ENCODE peak calls at places on chromosomes 13 and 19, in six cellular contexts. X is brain microvascular endothelial cell, A is adrenal gland, S is fibroblast of lung, K is GM06990, T is ascending aorta. F is an unnamed sample.

GRCh38 chr19:18153555-18154134 is 682 bp downstream of the PIK3R2 start:
- DNase-seq in X (no peak), A (no peak), S (no peak), K (no peak), T (no peak), F (no peak)

GRCh38 chr13:63288576-63288975 is 1872.9 kb upstream of the PCDH20 start:
- DNase-seq in X (no peak), A (no peak), S (peak; percentile 56), K (no peak), T (no peak), F (no peak)

GRCh38 chr19:4454952-4455738 is 2.4 kb downstream of the UBXN6 start:
- DNase-seq in X (peak; percentile 39), A (peak; percentile 92), S (peak; percentile 71), K (no peak), T (no peak), F (no peak)

GRCh38 chr13:39599842-39600241 is 3.2 kb downstream of the LHFPL6 start:
- DNase-seq in X (no peak), A (no peak), S (peak; percentile 69), K (no peak), T (no peak), F (no peak)

GRCh38 chr19:6060600-6061391 is 49.5 kb downstream of the RFX2 start:
- DNase-seq in X (no peak), A (peak; percentile 56), S (no peak), K (no peak), T (no peak), F (no peak)

GRCh38 chr13:73618275-73618865 is 515.8 kb downstream of the KLF12 start:
- DNase-seq in X (no peak), A (no peak), S (no peak), K (no peak), T (no peak), F (no peak)

GRCh38 chr19:13018037-13018914 is 23.0 kb downstream of the NFIX start:
- DNase-seq in X (no peak), A (peak; percentile 78), S (peak; percentile 60), K (no peak), T (no peak), F (no peak)

GRCh38 chr13:65808061-65808460 is 1422.1 kb downstream of the PCDH9 start:
- DNase-seq in X (peak; percentile 5), A (no peak), S (peak; percentile 42), K (no peak), T (no peak), F (no peak)

GRCh38 chr13:114059946-114060860 is 72.2 kb downstream of the RASA3 start:
- DNase-seq in X (no peak), A (no peak), S (no peak), K (no peak), T (no peak), F (no peak)

GRCh38 chr13:43905435-43906031 is 25.8 kb downstream of the LACC1 start:
- DNase-seq in X (peak; percentile 60), A (peak; percentile 17), S (peak; percentile 85), K (no peak), T (no peak), F (peak; percentile 35)

GRCh38 chr13:42575938-42576337 is 2.0 kb downstream of the TNFSF11 start:
- DNase-seq in X (no peak), A (no peak), S (no peak), K (no peak), T (no peak), F (no peak)

GRCh38 chr13:25977216-25977615 is 74.6 kb downstream of the SHISA2 start:
- DNase-seq in X (no peak), A (no peak), S (no peak), K (no peak), T (no peak), F (no peak)

GRCh38 chr13:96967248-96967745 is 27.0 kb downstream of the OXGR1 start:
- DNase-seq in X (no peak), A (no peak), S (no peak), K (no peak), T (no peak), F (no peak)

DNA sequence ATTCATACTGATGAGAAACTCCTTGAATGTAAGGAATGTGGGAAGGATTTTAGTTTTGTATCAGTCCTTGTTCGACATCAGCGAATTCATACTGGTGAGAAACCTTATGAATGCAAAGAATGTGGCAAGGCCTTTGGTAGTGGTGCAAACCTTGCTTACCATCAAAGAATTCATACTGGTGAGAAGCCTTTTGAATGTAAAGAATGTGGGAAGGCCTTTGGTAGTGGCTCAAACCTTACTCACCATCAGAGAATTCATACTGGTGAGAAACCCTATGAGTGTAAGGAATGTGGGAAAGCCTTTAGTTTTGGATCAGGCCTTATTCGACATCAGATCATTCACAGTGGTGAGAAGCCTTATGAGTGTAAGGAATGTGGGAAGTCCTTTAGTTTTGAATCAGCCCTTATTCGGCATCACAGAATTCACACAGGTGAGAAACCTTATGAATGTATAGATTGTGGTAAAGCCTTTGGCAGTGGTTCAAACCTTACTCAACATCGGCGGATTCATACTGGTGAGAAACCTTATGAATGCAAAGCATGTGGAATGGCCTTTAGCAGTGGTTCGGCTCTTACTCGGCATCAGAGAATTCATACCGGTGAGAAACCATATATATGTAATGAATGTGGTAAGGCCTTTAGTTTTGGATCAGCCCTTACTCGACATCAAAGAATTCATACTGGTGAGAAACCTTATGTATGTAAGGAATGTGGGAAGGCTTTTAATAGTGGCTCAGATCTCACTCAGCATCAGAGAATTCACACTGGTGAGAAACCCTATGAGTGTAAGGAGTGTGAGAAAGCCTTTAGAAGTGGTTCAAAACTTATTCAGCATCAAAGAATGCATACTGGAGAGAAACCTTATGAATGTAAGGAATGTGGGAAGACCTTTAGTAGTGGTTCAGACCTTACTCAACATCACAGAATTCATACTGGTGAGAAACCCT is 26.6 kb downstream of the ZNF345 start:
- DNase-seq in X (no peak), A (no peak), S (peak; percentile 5), K (no peak), T (no peak), F (no peak)
- H3K4me3 ChIP-seq in X (no peak overlapping the region), A (no peak overlapping the region), S (no peak overlapping the region), K (no peak overlapping the region), T (no peak overlapping the region), F (no peak overlapping the region)

DNA sequence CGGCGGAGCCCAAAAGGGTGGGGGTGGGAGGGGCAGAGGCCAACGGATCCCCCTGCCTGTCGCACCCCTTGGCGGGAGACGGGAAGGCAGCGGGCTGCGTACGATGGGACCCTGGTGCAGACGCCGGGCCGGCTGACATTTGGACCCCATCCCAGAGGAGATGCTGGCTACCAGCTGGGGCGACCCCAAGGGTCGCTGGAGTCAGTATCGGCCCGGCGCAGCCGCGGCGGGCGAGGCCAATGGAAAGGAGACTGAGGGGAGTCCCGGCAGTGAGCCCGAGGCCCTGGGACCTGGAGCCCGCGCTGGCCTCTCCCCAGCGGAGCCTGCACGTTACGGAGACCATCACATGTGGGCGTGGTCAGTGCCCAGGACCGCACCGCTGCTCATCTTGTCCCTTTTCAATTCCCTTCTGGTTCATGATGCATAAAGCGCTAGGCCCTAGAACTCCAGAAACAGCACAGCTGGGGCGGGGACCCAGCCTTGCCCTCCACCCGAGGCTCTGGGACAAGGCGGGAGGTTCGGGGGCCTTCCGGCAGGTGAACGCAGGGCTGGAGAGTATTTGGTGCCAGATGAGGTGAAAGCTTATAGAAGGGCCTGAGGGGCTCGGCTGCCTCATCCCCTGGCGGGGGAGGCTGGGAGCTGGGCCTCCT is 8.0 kb downstream of the C19orf25 start:
- DNase-seq in X (no peak), A (no peak), S (no peak), K (peak; percentile 34), T (no peak), F (no peak)
- H3K4me3 ChIP-seq in X (no peak overlapping the region), A (no peak overlapping the region), S (no peak overlapping the region), K (peak overlapping the region; percentile 31), T (peak overlapping the region; percentile 23), F (peak overlapping the region; percentile 10)

DNA sequence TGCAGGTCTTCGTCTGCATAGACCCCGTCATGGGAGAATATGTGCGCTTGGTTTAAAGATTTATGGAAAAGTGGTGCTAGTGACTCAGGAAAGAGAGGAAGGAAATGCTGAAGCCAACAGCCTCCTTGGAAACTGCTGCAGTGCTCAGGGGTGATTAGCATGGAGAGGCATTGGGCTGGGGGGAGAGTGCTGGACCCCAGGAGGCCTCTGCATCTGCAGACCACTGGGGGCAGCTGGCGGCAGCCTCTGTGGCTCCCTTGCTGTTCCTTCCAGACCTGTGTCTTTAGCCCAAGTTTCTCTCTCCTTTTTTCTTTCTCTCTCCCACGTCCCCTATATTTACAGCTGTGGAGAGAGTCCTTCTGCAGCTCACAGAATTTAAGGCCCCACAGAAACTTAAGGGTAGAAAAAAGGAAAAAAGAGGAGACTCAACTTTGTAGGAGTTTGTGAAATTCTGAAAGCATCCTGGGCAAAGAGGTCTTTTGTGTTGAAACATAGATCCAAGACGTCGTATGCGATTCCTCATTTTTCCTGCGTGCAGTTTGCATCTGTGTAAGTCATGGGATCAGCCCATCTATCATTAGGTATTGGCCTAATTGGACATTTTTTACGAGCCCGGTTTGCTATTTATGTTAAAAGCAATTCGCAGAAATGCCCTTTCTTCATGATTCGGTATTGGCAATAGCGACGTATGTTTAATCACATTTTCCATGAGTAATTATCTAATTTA is 116.2 kb upstream of the ZNF536 start:
- DNase-seq in X (no peak), A (no peak), S (no peak), K (no peak), T (no peak), F (no peak)
- H3K4me3 ChIP-seq in X (no peak overlapping the region), A (no peak overlapping the region), S (no peak overlapping the region), K (no peak overlapping the region), T (no peak overlapping the region), F (peak overlapping the region; percentile 5)

GRCh38 chr19:48614436-48615144 is at the start of gene FAM83E:
- DNase-seq in X (no peak), A (no peak), S (no peak), K (no peak), T (no peak), F (no peak)
- H3K4me3 ChIP-seq in X (no peak within 1 kb of the TSS), A (no peak within 1 kb of the TSS), S (no peak within 1 kb of the TSS), K (no peak within 1 kb of the TSS), T (no peak within 1 kb of the TSS), F (no peak within 1 kb of the TSS)

DNA sequence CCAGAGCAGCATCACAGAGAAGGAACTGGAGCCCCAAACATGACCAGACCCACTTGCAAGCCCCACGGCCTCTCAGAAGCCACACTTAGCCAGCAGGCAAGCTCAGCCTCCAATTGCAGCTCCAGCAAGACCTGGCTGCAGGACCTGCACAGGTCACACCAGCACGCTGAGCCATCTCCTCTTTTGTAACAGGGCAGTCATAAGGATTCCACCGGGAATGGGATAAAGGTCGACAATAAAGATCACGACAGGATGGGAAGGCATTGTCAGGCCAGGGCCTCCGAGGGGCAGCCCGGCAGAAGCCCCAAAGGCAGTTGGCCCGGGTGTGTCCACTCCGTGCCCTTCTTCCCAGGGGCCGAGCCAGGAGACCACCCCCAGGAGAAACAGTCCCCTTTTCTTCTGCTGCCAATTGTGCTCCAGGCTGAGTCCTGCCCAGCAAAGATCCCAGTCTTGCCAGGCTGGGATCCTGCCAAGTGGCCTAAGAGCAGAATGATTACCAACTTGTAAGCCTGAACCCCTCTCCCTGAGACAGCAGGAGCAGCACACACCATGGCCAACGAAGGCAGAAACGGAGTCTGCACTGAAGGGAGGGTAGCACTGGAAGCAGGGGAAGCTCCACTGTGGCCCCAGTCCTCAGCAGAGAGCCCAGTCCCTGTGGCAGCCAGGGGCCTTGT is 12.5 kb downstream of the PEPD start:
- DNase-seq in X (no peak), A (no peak), S (no peak), K (no peak), T (no peak), F (no peak)
- H3K4me3 ChIP-seq in X (no peak overlapping the region), A (no peak overlapping the region), S (no peak overlapping the region), K (no peak overlapping the region), T (no peak overlapping the region), F (no peak overlapping the region)

DNA sequence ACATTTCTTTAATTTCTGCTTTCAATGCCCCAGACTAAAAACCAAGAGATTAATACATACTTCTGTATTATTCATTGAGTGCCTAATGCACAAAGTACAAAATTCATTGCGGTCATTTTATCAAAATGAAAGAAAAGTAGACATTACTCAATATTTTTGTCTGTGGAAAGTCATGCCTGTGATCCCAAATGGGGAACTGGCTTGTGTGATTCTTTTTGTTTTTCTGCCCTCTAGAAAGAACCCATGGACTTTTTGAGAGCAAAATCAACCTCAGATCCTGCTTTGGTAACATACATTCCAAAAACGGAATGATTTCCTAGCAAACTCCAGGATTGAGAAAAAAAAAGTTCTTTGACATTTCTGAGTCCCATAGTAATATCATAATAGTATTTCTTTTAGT is 102.2 kb upstream of the CSNK1A1L start:
- DNase-seq in X (peak; percentile 70), A (no peak), S (no peak), K (no peak), T (no peak), F (no peak)
- H3K4me3 ChIP-seq in X (no peak overlapping the region), A (no peak overlapping the region), S (no peak overlapping the region), K (no peak overlapping the region), T (no peak overlapping the region), F (no peak overlapping the region)